ENCODE peak calls at places on chromosomes 6 and 20, in six cellular contexts. P is HepG2, R is H1, V is GM12891, F is K562, B is GM12878. M is an unnamed sample.
A peak's percentile ranks its signal among the peaks of the same experiment; 100 is the strongest.

GRCh38 chr6:167302796-167303195 is 11.7 kb downstream of the UNC93A start:
- DNase-seq in R (no peak), F (no peak), V (no peak), P (no peak), B (no peak), M (no peak)

GRCh38 chr20:36836591-36837329 is 39.2 kb upstream of the TLDC2 start:
- DNase-seq in P (peak; percentile 89), F (peak; percentile 89), R (peak; percentile 65), B (no peak), V (peak; percentile 60), M (no peak)

GRCh38 chr6:148550569-148550968 is 196.3 kb upstream of the UST start:
- DNase-seq in R (no peak), V (no peak), P (peak; percentile 32), B (no peak), F (no peak), M (no peak)

GRCh38 chr6:11008821-11009220 is 35.3 kb downstream of the ELOVL2 start:
- DNase-seq in B (no peak), P (no peak), V (no peak), F (no peak), R (no peak), M (no peak)

GRCh38 chr20:10864076-10864672 is 190.4 kb upstream of the JAG1 start:
- DNase-seq in F (no peak), R (no peak), V (no peak), P (no peak), B (no peak), M (no peak)

GRCh38 chr6:100203391-100203790 is 209.4 kb upstream of the MCHR2 start:
- DNase-seq in B (no peak), V (no peak), R (no peak), F (no peak), P (no peak), M (no peak)

GRCh38 chr20:9119776-9120175 is 50.9 kb downstream of the PLCB4 start:
- DNase-seq in R (no peak), F (no peak), P (no peak), B (no peak), V (no peak), M (no peak)

GRCh38 chr6:137487947-137488735 is 6.1 kb downstream of the OLIG3 start:
- DNase-seq in R (no peak), P (no peak), V (peak; percentile 32), F (no peak), B (no peak), M (no peak)

GRCh38 chr20:37395921-37396519 is 50.1 kb downstream of the SRC start:
- DNase-seq in V (no peak), R (peak; percentile 39), P (no peak), B (no peak), F (peak; percentile 49), M (no peak)

GRCh38 chr20:18983796-18984195 is 170.2 kb downstream of the SCP2D1 start:
- DNase-seq in F (no peak), P (no peak), B (no peak), R (no peak), V (no peak), M (no peak)

GRCh38 chr6:102813489-102814275 is 1420.2 kb downstream of the GRIK2 start:
- DNase-seq in P (no peak), V (no peak), F (no peak), R (no peak), B (no peak), M (no peak)

GRCh38 chr6:84249724-84250123 is 22.3 kb upstream of the CEP162 start:
- DNase-seq in B (no peak), R (no peak), P (no peak), V (no peak), F (no peak), M (no peak)

GRCh38 chr20:5703542-5704215 is 46.5 kb upstream of the SHLD1 start:
- DNase-seq in R (no peak), P (no peak), V (no peak), F (no peak), B (no peak), M (no peak)

GRCh38 chr6:39338406-39338805 is 15.9 kb upstream of the KCNK16 start:
- DNase-seq in V (no peak), F (no peak), R (no peak), P (no peak), B (no peak), M (no peak)

GRCh38 chr6:83067448-83068413 is at the start of gene DOP1A:
- DNase-seq in V (peak; percentile 80), P (peak; percentile 86), R (peak; percentile 85), B (peak; percentile 85), F (peak; percentile 97), M (peak; percentile 73)

GRCh38 chr6:169869301-169869700 is 117.9 kb downstream of the ERMARD start:
- DNase-seq in R (no peak), V (no peak), B (no peak), F (no peak), P (no peak), M (no peak)

GRCh38 chr6:168799067-168799466 is 358.1 kb downstream of the SMOC2 start:
- DNase-seq in R (no peak), P (no peak), V (no peak), B (no peak), F (no peak), M (no peak)

GRCh38 chr6:148464319-148465010 is 121.8 kb downstream of the SASH1 start:
- DNase-seq in R (peak; percentile 46), P (peak; percentile 63), V (peak; percentile 19), F (peak; percentile 77), B (peak; percentile 12), M (no peak)

GRCh38 chr20:36066777-36067176 is 87.8 kb upstream of the EPB41L1 start:
- DNase-seq in P (no peak), F (no peak), R (no peak), B (no peak), V (no peak), M (no peak)

GRCh38 chr20:61692476-61692875 is 373.2 kb downstream of the TAF4 start:
- DNase-seq in V (no peak), P (no peak), B (no peak), R (no peak), F (no peak), M (no peak)

GRCh38 chr6:20572940-20573339 is 38.7 kb downstream of the CDKAL1 start:
- DNase-seq in R (no peak), F (no peak), V (no peak), P (peak; percentile 51), B (no peak), M (no peak)

GRCh38 chr6:41132254-41132653 is 21.9 kb downstream of the TREML1 start:
- DNase-seq in P (no peak), F (no peak), R (no peak), B (no peak), V (no peak), M (no peak)

GRCh38 chr6:63317641-63318040 is 2.1 kb downstream of the LGSN start:
- DNase-seq in F (no peak), R (no peak), P (no peak), B (no peak), V (no peak), M (no peak)

GRCh38 chr6:63316113-63316512 is 3.7 kb downstream of the LGSN start:
- DNase-seq in P (no peak), R (no peak), F (no peak), B (no peak), V (no peak), M (no peak)

GRCh38 chr6:63319911-63320310 is at the start of gene LGSN:
- DNase-seq in R (no peak), B (no peak), V (no peak), F (no peak), P (no peak), M (no peak)
- TF ChIP-seq TAF1 in R (no peak), B (no peak), V (no peak), F (no peak), P (no peak), M (no peak)

GRCh38 chr20:58390659-58391035 is 1.6 kb downstream of the VAPB start:
- DNase-seq in B (no peak), R (no peak), V (no peak), P (no peak), F (no peak), M (no peak)
- TF ChIP-seq POLR2A in B (no peak), R (no peak), V (no peak), P (no peak), F (no peak), M (no peak)

GRCh38 chr6:5728726-5729434 is 277.8 kb downstream of the NRN1 start:
- DNase-seq in P (no peak), B (no peak), F (no peak), V (no peak), R (no peak), M (no peak)
- TF ChIP-seq TAF1 in P (no peak), B (no peak), F (no peak), V (no peak), R (no peak), M (no peak)

DNA sequence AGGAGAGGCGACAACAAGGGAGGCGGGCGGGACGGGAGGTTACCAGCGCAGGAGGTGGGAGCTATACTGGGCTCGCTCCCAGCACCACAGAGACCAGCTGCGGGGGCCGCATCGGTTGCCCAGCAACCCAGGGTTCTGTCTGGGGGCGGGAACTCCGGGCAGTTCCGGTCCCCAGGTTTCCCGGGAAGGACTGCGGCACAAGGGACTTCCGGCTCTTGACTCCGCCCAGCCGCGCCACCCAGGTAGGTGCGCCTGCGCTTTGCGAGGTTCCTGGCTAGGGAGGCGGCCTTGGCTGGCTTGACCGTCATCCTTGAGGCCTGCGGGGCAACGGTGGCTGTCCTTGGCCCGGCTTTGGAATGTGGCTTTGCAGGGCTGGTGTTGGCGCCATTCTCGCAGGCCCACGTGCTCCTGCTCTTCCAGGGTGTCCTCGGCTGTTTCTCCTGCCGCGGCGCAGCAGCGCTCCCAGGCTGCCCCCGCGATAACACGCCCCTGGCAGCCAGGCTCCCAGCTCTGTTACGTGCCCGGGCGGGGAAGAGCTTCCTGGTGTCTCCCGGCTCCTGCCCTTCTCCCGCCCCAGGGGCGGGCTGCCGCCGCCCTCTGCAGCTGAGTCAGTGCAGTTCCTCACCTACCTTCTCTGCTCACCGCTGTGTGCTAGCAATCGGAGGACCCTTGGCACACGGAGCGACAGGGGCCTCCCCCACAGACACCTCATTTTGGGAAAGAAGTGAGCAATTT is at the start of gene RSPH3:
- DNase-seq in P (peak; percentile 96), F (peak; percentile 99), B (peak; percentile 77), V (peak; percentile 93), R (peak; percentile 93), M (peak; percentile 95)
- TF ChIP-seq POLR2A in P (peak; percentile 96), F (peak; percentile 99), B (peak; percentile 98), V (peak; percentile 79), R (peak; percentile 96), M (peak; percentile 91)

DNA sequence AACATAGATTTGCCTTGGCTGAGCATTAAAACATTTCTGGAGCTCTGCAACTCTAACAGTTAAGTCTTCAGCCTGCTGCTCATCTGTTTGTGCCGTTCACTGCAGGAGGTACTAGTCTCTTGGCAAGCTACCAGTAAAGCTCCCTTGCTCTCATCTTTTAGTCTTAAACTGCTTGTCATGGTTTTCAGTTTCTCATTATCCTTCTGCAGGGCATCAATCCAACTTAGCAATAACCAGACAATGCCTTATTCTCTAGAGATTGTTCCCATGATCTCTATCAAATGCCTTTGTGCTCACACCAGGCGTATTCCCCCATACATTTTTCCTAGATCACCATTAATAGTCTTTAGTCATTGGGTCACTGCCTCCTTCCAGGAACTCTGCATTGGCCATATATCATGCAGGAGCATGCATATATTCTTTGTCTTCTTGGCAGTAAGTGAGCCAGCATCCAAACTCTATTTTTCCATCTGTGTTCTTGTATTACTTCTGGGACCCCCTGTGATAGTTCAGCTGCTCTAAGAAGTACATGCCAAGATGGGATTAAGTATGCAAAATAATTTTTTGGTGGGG is 171.4 kb downstream of the GRM1 start:
- DNase-seq in R (no peak), P (no peak), B (no peak), V (no peak), F (no peak), M (no peak)
- TF ChIP-seq TAF1 in R (no peak), P (no peak), B (no peak), V (no peak), F (no peak), M (no peak)